ENCODE peak calls at places on chromosomes 12 and 14, in four cellular contexts. J is HCT116, E is foreskin fibroblast, K is fibroblast of mammary gland. S is an unnamed sample.

GRCh38 chr12:55842681-55843429 is at the start of gene MMP19:
- DNase-seq in K (peak), J (no peak), E (peak), S (peak)

GRCh38 chr14:99649219-99649618 is 4.3 kb downstream of the HHIPL1 start:
- DNase-seq in E (peak), J (no peak), K (peak), S (peak)

GRCh38 chr12:82415402-82415801 is 57.1 kb downstream of the METTL25 start:
- DNase-seq in E (no peak), K (no peak), J (no peak), S (peak)

GRCh38 chr14:99120147-99121026 is 151.6 kb downstream of the BCL11B start:
- DNase-seq in J (no peak), K (no peak), E (no peak), S (no peak)

GRCh38 chr12:104407922-104408321 is 48.8 kb upstream of the CHST11 start:
- DNase-seq in K (no peak), J (no peak), E (no peak), S (no peak)

GRCh38 chr14:47195582-47195981 is 479.8 kb downstream of the MDGA2 start:
- DNase-seq in J (no peak), E (no peak), K (no peak), S (no peak)

GRCh38 chr14:24331731-24332093 is 3.2 kb downstream of the ADCY4 start:
- DNase-seq in J (no peak), E (no peak), K (no peak), S (no peak)

GRCh38 chr14:67940894-67941455 is 121.4 kb downstream of the RAD51B start:
- DNase-seq in K (peak), J (no peak), E (peak), S (no peak)

GRCh38 chr14:101193126-101193844 is 289.8 kb upstream of the RTL1 start:
- DNase-seq in E (no peak), K (no peak), J (no peak), S (no peak)

GRCh38 chr12:13718271-13718670 is 263.1 kb downstream of the GRIN2B start:
- DNase-seq in K (no peak), E (no peak), J (no peak), S (no peak)

GRCh38 chr12:39467432-39467870 is 24.5 kb upstream of the KIF21A start:
- DNase-seq in J (no peak), E (no peak), K (peak), S (no peak)

GRCh38 chr14:51566831-51567582 is 84.7 kb upstream of the FRMD6 start:
- DNase-seq in E (no peak), J (no peak), K (no peak), S (no peak)

GRCh38 chr14:69827560-69827959 is 30.5 kb upstream of the SLC10A1 start:
- DNase-seq in J (no peak), K (no peak), E (no peak), S (peak)

GRCh38 chr12:51823875-51824565 is 24.5 kb downstream of the FIGNL2 start:
- DNase-seq in E (peak), J (peak), K (peak), S (peak)

GRCh38 chr14:79627058-79627457 is 584.2 kb downstream of the DIO2 start:
- DNase-seq in E (no peak), K (no peak), J (no peak), S (no peak)

GRCh38 chr12:118044075-118044474 is 16.9 kb downstream of the WSB2 start:
- DNase-seq in J (no peak), E (no peak), K (no peak), S (no peak)

GRCh38 chr14:35201066-35201465 is 78.7 kb downstream of the PRORP start:
- DNase-seq in J (no peak), E (no peak), K (no peak), S (no peak)

GRCh38 chr12:27521066-27521465 is 2.9 kb upstream of the PPFIBP1 start:
- DNase-seq in K (peak), J (no peak), E (peak), S (no peak)

GRCh38 chr14:70254476-70254961 is 65.8 kb upstream of the SLC8A3 start:
- DNase-seq in E (peak), J (no peak), K (peak), S (peak)

GRCh38 chr12:86710110-86710509 is 453.9 kb upstream of the MGAT4C start:
- DNase-seq in J (no peak), E (peak), K (peak), S (peak)

GRCh38 chr14:29227631-29228030 is 461.0 kb downstream of the FOXG1 start:
- DNase-seq in E (peak), J (no peak), K (peak), S (peak)

GRCh38 chr14:88825078-88825458 is 617 bp downstream of the TTC8 start:
- DNase-seq in K (peak), J (no peak), E (no peak), S (peak)

GRCh38 chr14:63672417-63673180 is 30.9 kb upstream of the WDR89 start:
- DNase-seq in J (no peak), E (peak), K (peak), S (no peak)

GRCh38 chr12:10301103-10301502 is 6.6 kb upstream of the KLRD1 start:
- DNase-seq in E (no peak), J (no peak), K (no peak), S (no peak)

GRCh38 chr12:27981874-27982273 is 9.3 kb upstream of the PTHLH start:
- DNase-seq in E (no peak), K (peak), J (no peak), S (peak)

GRCh38 chr12:106042091-106042490 is 96.7 kb downstream of the NUAK1 start:
- DNase-seq in E (no peak), K (no peak), J (no peak), S (no peak)

GRCh38 chr12:103423061-103423473 is 72.7 kb downstream of the C12orf42 start:
- DNase-seq in E (no peak), K (no peak), J (no peak), S (no peak)

GRCh38 chr14:77222546-77223225 is 41.1 kb downstream of the TMEM63C start:
- DNase-seq in K (no peak), J (no peak), E (no peak), S (no peak)

GRCh38 chr14:102185360-102185759 is 45.7 kb downstream of the WDR20 start:
- DNase-seq in E (no peak), J (no peak), K (no peak), S (peak)

GRCh38 chr12:64609543-64610091 is 678 bp upstream of the RASSF3 start:
- DNase-seq in E (no peak), K (peak), J (no peak), S (no peak)

GRCh38 chr12:80838708-80839107 is 99.0 kb downstream of the LIN7A start:
- DNase-seq in E (no peak), J (no peak), K (no peak), S (no peak)

GRCh38 chr12:108612788-108613282 is 15.0 kb upstream of the TMEM119 start:
- DNase-seq in E (no peak), J (peak), K (no peak), S (peak)

GRCh38 chr14:91418387-91419043 is 895 bp upstream of the CCDC88C start:
- DNase-seq in E (peak), K (peak), J (peak), S (peak)

GRCh38 chr14:91417983-91418386 is 365 bp upstream of the CCDC88C start:
- DNase-seq in K (no peak), J (peak), E (no peak), S (peak)

GRCh38 chr14:91416744-91417133 is 881 bp downstream of the CCDC88C start:
- DNase-seq in J (no peak), K (no peak), E (no peak), S (no peak)

GRCh38 chr14:91415794-91416743 is 1.6 kb downstream of the CCDC88C start:
- DNase-seq in J (no peak), E (no peak), K (no peak), S (peak)

DNA sequence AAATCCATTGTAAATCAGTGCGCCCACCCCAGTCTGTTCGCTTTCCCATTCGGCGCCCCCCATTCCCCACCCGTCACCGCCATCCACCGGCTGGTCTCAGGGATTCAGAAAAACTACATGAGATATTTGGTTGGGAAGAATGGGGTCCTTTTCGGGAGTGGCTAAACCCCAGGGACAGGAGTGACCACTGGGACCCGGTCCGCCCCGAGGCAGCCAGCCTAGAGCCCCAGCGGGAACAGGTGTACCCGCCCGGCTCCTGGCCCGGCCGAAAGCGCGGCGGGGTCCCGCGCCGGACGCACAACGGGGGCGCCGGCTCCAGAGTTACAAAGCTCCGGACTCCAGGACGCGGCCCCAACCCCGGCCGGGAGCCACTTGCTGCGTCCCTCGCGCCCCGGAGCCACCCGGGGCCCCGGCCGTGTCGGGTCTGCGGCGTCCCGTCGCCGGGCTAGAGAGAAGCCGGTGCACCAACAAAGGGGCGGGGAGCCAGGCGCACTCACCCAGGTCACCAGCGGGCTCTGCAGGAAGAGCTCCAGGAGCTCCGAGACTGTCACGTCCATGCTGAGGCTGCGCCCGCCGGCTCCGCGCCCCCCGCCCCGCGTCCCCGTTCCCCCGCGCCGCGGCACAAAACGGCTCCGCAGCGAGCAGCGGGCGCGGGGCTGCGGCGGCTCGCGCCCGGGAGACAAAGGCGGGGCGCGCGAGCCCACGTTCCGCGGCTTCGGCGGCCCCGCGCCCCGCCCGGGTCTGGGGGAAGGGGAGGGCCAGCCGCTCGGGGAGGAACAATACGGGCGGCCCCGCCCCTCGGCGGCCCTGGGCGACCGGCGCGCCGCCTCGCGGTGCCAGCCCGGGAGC is at the start of gene CCDC88C:
- DNase-seq in E (no peak), J (peak), K (no peak), S (peak)
- TF ChIP-seq CTCF in E (no peak), J (no peak), K (no peak), S (no peak)

GRCh38 chr12:749871-750270 is 2.5 kb upstream of the WNK1 start:
- DNase-seq in K (no peak), J (no peak), E (no peak), S (no peak)
- H3K4me3 ChIP-seq in K (no peak), J (no peak), E (no peak), S (no peak)

GRCh38 chr12:110338754-110339153 is 57.7 kb downstream of the ATP2A2 start:
- DNase-seq in E (no peak), K (no peak), J (peak), S (no peak)
- TF ChIP-seq CTCF in E (no peak), K (peak), J (peak), S (peak)

GRCh38 chr12:6202846-6203245 is 2.6 kb downstream of the CD9 start:
- DNase-seq in J (no peak), K (no peak), E (no peak), S (no peak)

GRCh38 chr12:6200266-6201198 is at the start of gene CD9:
- DNase-seq in J (peak), E (peak), K (no peak), S (peak)

GRCh38 chr12:6202331-6202730 is 2.1 kb downstream of the CD9 start:
- DNase-seq in K (no peak), J (no peak), E (no peak), S (no peak)

GRCh38 chr12:6201199-6201608 is 1.0 kb downstream of the CD9 start:
- DNase-seq in K (no peak), J (no peak), E (no peak), S (peak)

DNA sequence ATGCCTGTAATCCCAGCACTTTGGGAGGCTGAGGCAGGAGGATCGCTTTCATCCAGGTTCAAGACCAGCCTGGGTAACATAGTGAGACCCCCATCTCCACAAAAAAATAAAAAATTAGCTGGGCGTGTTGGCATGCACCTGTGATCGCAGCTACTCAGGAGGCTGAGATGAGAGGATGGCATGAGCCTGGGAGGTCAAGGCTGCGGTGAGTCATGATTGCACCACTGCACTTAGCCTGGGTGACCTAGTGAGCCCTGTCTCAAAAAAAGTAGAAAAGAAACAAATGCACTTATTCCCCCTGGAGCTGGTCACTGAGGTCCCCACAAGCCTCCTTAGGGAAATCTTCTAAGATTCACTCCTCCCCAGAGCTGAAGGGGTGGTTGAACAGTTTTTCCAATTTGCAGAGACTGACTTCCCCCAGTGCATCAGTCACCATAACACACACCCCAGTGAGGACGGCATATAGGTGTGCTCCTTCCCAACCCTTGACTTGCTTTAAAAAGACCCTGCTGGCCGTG is 1.6 kb downstream of the CD9 start:
- DNase-seq in J (no peak), E (no peak), K (peak), S (no peak)
- H3K4me3 ChIP-seq in J (peak), E (peak), K (no peak), S (peak)

GRCh38 chr14:94543450-94544123 is 17.7 kb upstream of the SERPINA4 start:
- DNase-seq in J (no peak), K (no peak), E (no peak), S (no peak)
- TF ChIP-seq CTCF in J (no peak), K (no peak), E (no peak), S (no peak)

S was measured in epithelial cell of esophagus.